ENCODE peak calls at places on chromosomes 6 and 20, in seven cellular contexts. R is breast epithelium; I is activated T-helper 9 cell treated with anti-CD3 and anti-CD28 coated beads, Interleukin-2, amount 50 U/mL, for 16 hours; B is NCI-H1092 treated with DMSO at 0.1 percent for 48 hours; M is ACHN; V is glutamatergic neuron; L is psoas muscle. A is an unnamed sample.

GRCh38 chr20:50415516-50416268 is 94.5 kb upstream of the PTPN1 start:
- DNase-seq in R (peak; percentile 99), I (no peak), B (no peak), M (no peak), V (no peak), L (peak; percentile 100), A (peak; percentile 97)

GRCh38 chr6:16688984-16689636 is 72.2 kb downstream of the ATXN1 start:
- DNase-seq in R (no peak), I (no peak), B (no peak), M (peak; percentile 54), V (no peak), L (no peak), A (no peak)

GRCh38 chr20:62111148-62111547 is 11.1 kb upstream of the LSM14B start:
- DNase-seq in R (no peak), I (no peak), B (no peak), M (no peak), V (no peak), L (no peak), A (no peak)

GRCh38 chr6:112576421-112576820 is 229.3 kb downstream of the RFPL4B start:
- DNase-seq in R (no peak), I (no peak), B (no peak), M (no peak), V (no peak), L (no peak), A (no peak)

GRCh38 chr20:50056951-50057403 is 56.0 kb downstream of the UBE2V1 start:
- DNase-seq in R (no peak), I (no peak), B (no peak), M (no peak), V (no peak), L (no peak), A (no peak)

GRCh38 chr6:21393426-21394165 is 200.0 kb upstream of the SOX4 start:
- DNase-seq in R (no peak), I (no peak), B (no peak), M (no peak), V (no peak), L (no peak), A (no peak)

GRCh38 chr6:31737315-31738047 is 1.2 kb upstream of the CLIC1 start:
- DNase-seq in R (no peak), I (no peak), B (peak; percentile 62), M (no peak), V (no peak), L (no peak), A (no peak)

GRCh38 chr20:46512943-46513844 is at the start of gene ZNF334:
- DNase-seq in R (peak; percentile 20), I (no peak), B (peak; percentile 88), M (no peak), V (peak; percentile 86), L (peak; percentile 47), A (no peak)

GRCh38 chr20:32987044-32987825 is 17.0 kb downstream of the SUN5 start:
- DNase-seq in R (no peak), I (no peak), B (no peak), M (no peak), V (no peak), L (no peak), A (no peak)

GRCh38 chr6:2542858-2543218 is 207.9 kb downstream of the MYLK4 start:
- DNase-seq in R (no peak), I (no peak), B (no peak), M (peak; percentile 32), V (no peak), L (no peak), A (no peak)

GRCh38 chr6:4316867-4317400 is 181.6 kb upstream of the ECI2 start:
- DNase-seq in R (no peak), I (no peak), B (no peak), M (no peak), V (no peak), L (peak; percentile 40), A (no peak)

GRCh38 chr6:97726378-97726777 is 443.4 kb upstream of the MMS22L start:
- DNase-seq in R (no peak), I (no peak), B (peak; percentile 1), M (no peak), V (peak; percentile 19), L (no peak), A (no peak)

GRCh38 chr6:44096615-44097014 is 30.6 kb downstream of the MRPL14 start:
- DNase-seq in R (peak; percentile 70), I (peak; percentile 58), B (peak; percentile 50), M (peak; percentile 72), V (peak; percentile 82), L (peak; percentile 75), A (no peak)

GRCh38 chr6:41200296-41200900 is 551 bp downstream of the TREML2 start:
- DNase-seq in R (no peak), I (peak; percentile 29), B (no peak), M (no peak), V (no peak), L (no peak), A (peak; percentile 89)

GRCh38 chr20:35145141-35145564 is 2.0 kb downstream of the EDEM2 start:
- DNase-seq in R (no peak), I (no peak), B (peak; percentile 38), M (peak; percentile 63), V (no peak), L (no peak), A (no peak)

GRCh38 chr6:142926494-142927273 is 18.3 kb downstream of the HIVEP2 start:
- DNase-seq in R (peak; percentile 64), I (peak; percentile 44), B (no peak), M (peak; percentile 77), V (peak; percentile 82), L (peak; percentile 87), A (peak; percentile 94)

GRCh38 chr6:75349262-75349984 is 64.8 kb upstream of the TMEM30A start:
- DNase-seq in R (no peak), I (no peak), B (peak; percentile 53), M (peak; percentile 53), V (peak; percentile 76), L (peak; percentile 21), A (no peak)

GRCh38 chr6:14704383-14705271 is 541.2 kb upstream of the JARID2 start:
- DNase-seq in R (no peak), I (no peak), B (no peak), M (no peak), V (no peak), L (no peak), A (no peak)

GRCh38 chr6:49333345-49334120 is 129.5 kb downstream of the MMUT start:
- DNase-seq in R (no peak), I (no peak), B (no peak), M (no peak), V (no peak), L (no peak), A (no peak)

A was measured in cardiac septum.